ENCODE peak calls at places on chromosome 11, in six cellular contexts. N is adipocyte, S is SK-N-SH, O is thoracic aorta, C is heart right ventricle, Z is AG04449. J is an unnamed sample.

GRCh38 chr11:99973993-99974392 is 713.1 kb upstream of the ARHGAP42 start:
- DNase-seq in O (no peak), C (no peak), S (no peak), Z (no peak), N (no peak), J (no peak)

GRCh38 chr11:12432507-12432906 is 55.1 kb downstream of the PARVA start:
- DNase-seq in Z (no peak), O (no peak), S (no peak), N (no peak), C (no peak), J (no peak)

GRCh38 chr11:10490398-10491232 is 35.6 kb downstream of the AMPD3 start:
- DNase-seq in N (peak; percentile 84), S (peak; percentile 48), O (peak; percentile 87), Z (peak; percentile 26), C (peak; percentile 46), J (no peak)

GRCh38 chr11:130861283-130861682 is 55.0 kb downstream of the SNX19 start:
- DNase-seq in Z (no peak), S (no peak), O (no peak), C (no peak), N (no peak), J (no peak)

GRCh38 chr11:78791254-78791653 is 216.6 kb upstream of the NARS2 start:
- DNase-seq in C (no peak), S (no peak), O (no peak), Z (no peak), N (no peak), J (no peak)

GRCh38 chr11:2512431-2513407 is 67.9 kb downstream of the KCNQ1 start:
- DNase-seq in C (no peak), Z (no peak), S (peak; percentile 17), N (no peak), O (no peak), J (no peak)

GRCh38 chr11:68508425-68508824 is 47.9 kb downstream of the PPP6R3 start:
- DNase-seq in Z (peak; percentile 21), C (no peak), N (peak; percentile 60), S (no peak), O (no peak), J (no peak)

GRCh38 chr11:118180300-118180703 is 3.9 kb upstream of the SCN2B start:
- DNase-seq in S (peak; percentile 78), N (peak; percentile 34), C (peak; percentile 86), Z (no peak), O (no peak), J (peak; percentile 70)

GRCh38 chr11:13772223-13773046 is 104.0 kb downstream of the FAR1 start:
- DNase-seq in C (peak; percentile 7), O (no peak), S (peak; percentile 39), N (peak; percentile 75), Z (peak; percentile 1), J (peak; percentile 83)

GRCh38 chr11:76288166-76288978 is 82.1 kb upstream of the WNT11 start:
- DNase-seq in Z (no peak), O (no peak), N (no peak), S (no peak), C (no peak), J (peak; percentile 57)

GRCh38 chr11:65811764-65812475 is 21.8 kb upstream of the SNX32 start:
- DNase-seq in O (no peak), Z (no peak), S (no peak), N (no peak), C (no peak), J (no peak)

GRCh38 chr11:120040136-120040840 is 97.6 kb downstream of the TRIM29 start:
- DNase-seq in S (no peak), O (no peak), Z (no peak), C (no peak), N (no peak), J (no peak)

GRCh38 chr11:74566386-74566960 is 25.9 kb upstream of the POLD3 start:
- DNase-seq in N (no peak), Z (no peak), C (no peak), S (no peak), O (no peak), J (no peak)

GRCh38 chr11:74570266-74571061 is 21.9 kb upstream of the POLD3 start:
- DNase-seq in Z (no peak), O (no peak), S (peak; percentile 70), N (peak; percentile 71), C (peak; percentile 34), J (peak; percentile 45)

GRCh38 chr11:74572349-74572748 is 20.0 kb upstream of the POLD3 start:
- DNase-seq in S (no peak), N (no peak), Z (no peak), C (no peak), O (no peak), J (no peak)

GRCh38 chr11:74571062-74571399 is 21.4 kb upstream of the POLD3 start:
- DNase-seq in N (no peak), O (no peak), C (no peak), Z (no peak), S (no peak), J (no peak)

GRCh38 chr11:74568028-74568427 is 24.4 kb upstream of the POLD3 start:
- DNase-seq in C (no peak), S (no peak), N (no peak), Z (no peak), O (no peak), J (no peak)
- H3K4me3 ChIP-seq in C (no peak overlapping the region), S (no peak overlapping the region), N (no peak overlapping the region), Z (no peak overlapping the region), O (no peak overlapping the region), J (no peak overlapping the region)

DNA sequence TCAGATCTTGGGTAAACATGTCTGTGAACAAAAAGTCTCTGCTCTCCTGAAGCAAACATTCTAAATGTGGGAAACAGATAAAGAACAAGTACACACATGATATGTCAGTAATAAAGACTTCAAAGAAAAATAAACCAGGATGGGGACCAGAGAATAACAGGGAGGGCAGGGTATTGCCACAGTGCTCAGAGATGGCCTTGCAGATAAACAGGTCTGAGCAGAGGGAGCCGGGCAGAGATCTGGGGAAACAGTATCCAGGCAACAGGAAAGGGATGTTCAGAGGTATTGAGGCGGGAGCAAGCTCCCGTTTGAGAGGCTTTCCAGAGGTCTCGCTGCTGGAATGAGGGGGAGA is 2.9 kb downstream of the CCDC86 start:
- DNase-seq in O (no peak), N (no peak), Z (no peak), S (peak; percentile 65), C (no peak), J (no peak)
- H3K4me3 ChIP-seq in O (no peak overlapping the region), N (peak overlapping the region; percentile 97), Z (no peak overlapping the region), S (peak overlapping the region; percentile 85), C (no peak overlapping the region), J (no peak overlapping the region)

GRCh38 chr11:44566559-44566949 is 1.1 kb downstream of the CD82 start:
- DNase-seq in C (no peak), Z (no peak), N (no peak), O (no peak), S (no peak), J (peak; percentile 72)

GRCh38 chr11:44566952-44567875 is 1.8 kb downstream of the CD82 start:
- DNase-seq in S (no peak), N (peak; percentile 28), Z (no peak), O (no peak), C (no peak), J (peak; percentile 84)

GRCh38 chr11:44568706-44569473 is 3.4 kb downstream of the CD82 start:
- DNase-seq in O (peak; percentile 71), C (peak; percentile 72), S (peak; percentile 38), N (peak; percentile 93), Z (peak; percentile 88), J (peak; percentile 90)

GRCh38 chr11:44567876-44568256 is 2.4 kb downstream of the CD82 start:
- DNase-seq in Z (no peak), C (no peak), N (no peak), O (no peak), S (no peak), J (no peak)

GRCh38 chr11:44568358-44568705 is 2.9 kb downstream of the CD82 start:
- DNase-seq in C (no peak), O (no peak), S (peak; percentile 3), N (no peak), Z (no peak), J (no peak)
- H3K4me3 ChIP-seq in C (no peak overlapping the region), O (no peak overlapping the region), S (no peak overlapping the region), N (no peak overlapping the region), Z (no peak overlapping the region), J (peak overlapping the region; percentile 49)

GRCh38 chr11:19939415-19939929 is 220.8 kb downstream of the DBX1 start:
- DNase-seq in C (no peak), S (no peak), O (no peak), Z (no peak), N (no peak), J (no peak)
- H3K4me3 ChIP-seq in C (no peak overlapping the region), S (no peak overlapping the region), O (no peak overlapping the region), Z (no peak overlapping the region), N (no peak overlapping the region), J (no peak overlapping the region)

DNA sequence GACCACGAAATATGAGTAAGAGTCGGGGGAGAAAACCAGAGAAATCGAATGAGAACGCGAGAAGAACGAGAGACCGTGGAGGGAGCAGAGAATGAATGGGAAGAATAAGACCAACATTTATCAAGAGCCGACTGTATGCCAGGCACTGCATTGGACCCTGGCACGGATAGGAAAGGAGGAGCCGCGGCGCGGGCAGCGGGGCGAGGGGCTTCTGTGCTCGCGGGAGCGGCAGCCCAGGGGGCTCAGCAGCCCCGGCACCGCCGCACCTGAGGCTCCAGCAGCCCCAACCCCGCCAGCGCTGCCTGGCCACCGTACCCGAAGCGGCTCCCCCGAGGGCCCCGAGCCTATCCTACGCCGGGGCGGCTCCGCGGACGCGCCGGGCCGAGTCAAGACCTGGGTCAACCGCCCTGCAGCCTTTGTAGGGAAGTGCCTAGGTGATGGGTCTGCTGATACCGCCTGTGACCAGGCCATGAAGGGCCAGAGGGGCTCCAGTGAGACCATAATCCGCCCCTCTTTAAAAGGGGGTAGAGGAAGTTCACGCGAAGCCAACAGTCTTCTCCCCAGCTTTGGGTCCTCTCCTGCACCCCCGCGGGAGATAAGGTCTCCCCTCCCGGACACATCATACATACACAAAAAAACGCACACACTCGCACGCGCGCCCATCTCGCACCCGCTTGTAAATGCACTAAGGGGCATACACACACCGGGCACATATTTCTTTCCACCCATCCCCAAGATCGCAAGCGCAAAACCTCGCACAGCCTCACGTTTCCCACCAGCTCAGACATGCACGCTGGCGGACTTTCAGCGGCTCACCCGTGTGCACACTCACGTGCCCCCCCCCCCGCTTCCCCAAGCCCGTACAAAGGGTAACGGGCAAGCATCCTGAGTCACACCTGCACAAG is 964 bp upstream of the RTN4RL2 start:
- DNase-seq in C (no peak), N (no peak), Z (no peak), S (peak; percentile 45), O (no peak), J (no peak)
- H3K4me3 ChIP-seq in C (peak overlapping the region; percentile 52), N (peak overlapping the region; percentile 72), Z (peak overlapping the region; percentile 50), S (peak overlapping the region; percentile 50), O (peak overlapping the region; percentile 73), J (peak overlapping the region; percentile 56)

J was measured in Jurkat, Clone E6-1.